ENCODE peak calls at places on chromosomes 5 and 9, in seven cellular contexts. C, E, X, U, H, N and P are unnamed samples.

GRCh38 chr5:130141689-130142320 is 237.5 kb downstream of the CHSY3 start:
- ATAC-seq in N (no peak), U (no peak), E (no peak), C (peak; percentile 81), X (no peak), H (no peak), P (no peak)

GRCh38 chr5:116938488-116938887 is 363.9 kb upstream of the SEMA6A start:
- ATAC-seq in N (no peak), C (no peak), X (no peak), U (peak; percentile 39), E (no peak), H (no peak), P (no peak)

GRCh38 chr5:81189875-81190467 is 43.2 kb upstream of the CKMT2 start:
- ATAC-seq in E (no peak), X (no peak), U (peak; percentile 71), H (no peak), C (no peak), N (no peak), P (no peak)

GRCh38 chr5:152523964-152524363 is 118.9 kb upstream of the NMUR2 start:
- ATAC-seq in U (no peak), H (no peak), X (no peak), N (no peak), E (no peak), C (no peak), P (no peak)

GRCh38 chr5:50553560-50553984 is 112.5 kb upstream of the EMB start:
- ATAC-seq in X (no peak), C (peak; percentile 90), U (no peak), E (peak; percentile 42), N (peak; percentile 43), H (no peak), P (no peak)

GRCh38 chr9:120637919-120638318 is 58.0 kb upstream of the CDK5RAP2 start:
- ATAC-seq in C (no peak), H (no peak), E (no peak), U (no peak), X (no peak), N (no peak), P (no peak)

GRCh38 chr9:21889673-21890072 is 87.2 kb downstream of the MTAP start:
- ATAC-seq in X (no peak), N (no peak), E (no peak), H (no peak), U (no peak), C (no peak), P (no peak)

GRCh38 chr9:115207003-115207837 is 89.3 kb upstream of the TNC start:
- ATAC-seq in X (no peak), H (peak; percentile 39), U (no peak), N (no peak), E (peak; percentile 48), C (no peak), P (peak; percentile 46)

GRCh38 chr9:111598730-111599091 is 736 bp downstream of the PTGR1 start:
- ATAC-seq in C (peak; percentile 60), H (peak; percentile 34), X (no peak), N (peak; percentile 28), U (peak; percentile 67), E (peak; percentile 30), P (peak; percentile 52)

GRCh38 chr9:98018347-98018746 is 35.2 kb downstream of the ANP32B start:
- ATAC-seq in N (no peak), C (no peak), H (no peak), E (no peak), U (peak; percentile 61), X (no peak), P (no peak)

GRCh38 chr5:36073595-36074216 is 7.0 kb upstream of the UGT3A2 start:
- ATAC-seq in X (peak; percentile 47), U (no peak), N (peak; percentile 32), H (peak; percentile 70), C (no peak), E (peak; percentile 83), P (peak; percentile 26)

GRCh38 chr5:107199756-107200155 is 471.0 kb downstream of the EFNA5 start:
- ATAC-seq in E (no peak), H (no peak), X (no peak), U (no peak), N (no peak), C (no peak), P (no peak)

GRCh38 chr5:56253924-56254323 is 20.8 kb upstream of the ANKRD55 start:
- ATAC-seq in C (no peak), N (no peak), H (no peak), X (no peak), E (no peak), U (no peak), P (no peak)

GRCh38 chr5:151568036-151568435 is 23.1 kb downstream of the FAT2 start:
- ATAC-seq in H (no peak), C (no peak), X (no peak), U (no peak), N (no peak), E (no peak), P (no peak)

GRCh38 chr5:152142845-152143469 is 218.3 kb upstream of the GLRA1 start:
- ATAC-seq in U (peak; percentile 83), C (peak; percentile 73), N (peak; percentile 79), X (peak; percentile 47), H (peak; percentile 63), E (peak; percentile 71), P (peak; percentile 58)

GRCh38 chr9:110244616-110245015 is 11.7 kb downstream of the TXN start:
- ATAC-seq in U (no peak), H (no peak), X (no peak), E (no peak), C (no peak), N (no peak), P (no peak)

GRCh38 chr5:12217039-12217438 is 312.8 kb upstream of the CTNND2 start:
- ATAC-seq in X (no peak), C (no peak), E (no peak), U (no peak), H (no peak), N (no peak), P (no peak)

GRCh38 chr9:14895806-14896205 is 14.4 kb downstream of the FREM1 start:
- ATAC-seq in C (no peak), E (no peak), U (no peak), N (no peak), H (no peak), X (no peak), P (no peak)

GRCh38 chr9:20043461-20043860 is 254.6 kb upstream of the SLC24A2 start:
- ATAC-seq in U (no peak), N (no peak), X (no peak), H (no peak), C (no peak), E (peak; percentile 34), P (peak; percentile 23)

GRCh38 chr5:149345892-149346222 is 558 bp downstream of the GRPEL2 start:
- ATAC-seq in E (peak; percentile 6), C (peak; percentile 4), U (no peak), N (peak; percentile 3), H (no peak), X (no peak), P (peak; percentile 18)